ENCODE peak calls at places on chromosomes 13 and 19, in six cellular contexts. X, Q, J, P, D and V are unnamed samples.

GRCh38 chr19:36265856-36266374 is 51.0 kb downstream of the ZNF146 start:
- DNase-seq in X (no peak), Q (no peak), J (no peak), P (no peak), D (no peak), V (peak; percentile 11)

GRCh38 chr13:113166681-113167080 is 8.2 kb downstream of the PROZ start:
- DNase-seq in X (no peak), Q (no peak), J (no peak), P (no peak), D (no peak), V (no peak)

GRCh38 chr13:30731658-30732390 is 3.5 kb upstream of the ALOX5AP start:
- DNase-seq in X (no peak), Q (no peak), J (no peak), P (no peak), D (no peak), V (no peak)

GRCh38 chr19:2254052-2254872 is 2.0 kb downstream of the JSRP1 start:
- DNase-seq in X (no peak), Q (no peak), J (no peak), P (no peak), D (no peak), V (no peak)

GRCh38 chr19:33587150-33587549 is 34.6 kb upstream of the CHST8 start:
- DNase-seq in X (no peak), Q (no peak), J (no peak), P (no peak), D (no peak), V (no peak)

GRCh38 chr13:49560270-49561063 is 24.9 kb downstream of the RCBTB1 start:
- DNase-seq in X (peak; percentile 43), Q (no peak), J (no peak), P (no peak), D (peak; percentile 14), V (no peak)

GRCh38 chr13:83819611-83820010 is 62.7 kb downstream of the SLITRK1 start:
- DNase-seq in X (no peak), Q (no peak), J (no peak), P (no peak), D (no peak), V (no peak)

GRCh38 chr13:31204592-31204991 is 4.8 kb downstream of the B3GLCT start:
- DNase-seq in X (no peak), Q (no peak), J (no peak), P (no peak), D (peak; percentile 47), V (no peak)

GRCh38 chr19:38840583-38840968 is 9.0 kb upstream of the ECH1 start:
- DNase-seq in X (no peak), Q (no peak), J (no peak), P (no peak), D (no peak), V (no peak)

GRCh38 chr13:97274782-97275252 is 52.7 kb downstream of the MBNL2 start:
- DNase-seq in X (no peak), Q (no peak), J (no peak), P (no peak), D (peak; percentile 42), V (no peak)

GRCh38 chr19:50624949-50625600 is 14.6 kb downstream of the SYT3 start:
- DNase-seq in X (no peak), Q (no peak), J (no peak), P (no peak), D (no peak), V (peak; percentile 23)

GRCh38 chr13:45258339-45258685 is 57.5 kb upstream of the KCTD4 start:
- DNase-seq in X (no peak), Q (no peak), J (no peak), P (no peak), D (no peak), V (no peak)

GRCh38 chr13:114226088-114226487 is 8.6 kb upstream of the CDC16 start:
- DNase-seq in X (no peak), Q (no peak), J (no peak), P (no peak), D (no peak), V (no peak)

GRCh38 chr13:95924389-95924994 is 128.7 kb downstream of the UGGT2 start:
- DNase-seq in X (peak; percentile 47), Q (no peak), J (no peak), P (no peak), D (peak; percentile 56), V (no peak)

GRCh38 chr13:44155422-44156293 is 218.0 kb upstream of the SERP2 start:
- DNase-seq in X (no peak), Q (no peak), J (peak; percentile 40), P (no peak), D (no peak), V (no peak)

GRCh38 chr19:12821761-12822160 is 12.6 kb downstream of the RTBDN start:
- DNase-seq in X (no peak), Q (no peak), J (no peak), P (no peak), D (no peak), V (no peak)

GRCh38 chr19:10544753-10545251 is 1.1 kb downstream of the ATG4D start:
- DNase-seq in X (no peak), Q (no peak), J (no peak), P (no peak), D (no peak), V (peak; percentile 32)

GRCh38 chr19:1534972-1535371 is 11.1 kb downstream of the PLK5 start:
- DNase-seq in X (no peak), Q (no peak), J (no peak), P (no peak), D (no peak), V (no peak)

GRCh38 chr19:33194884-33195710 is 967 bp downstream of the LRP3 start:
- DNase-seq in X (no peak), Q (no peak), J (no peak), P (no peak), D (peak; percentile 14), V (no peak)

GRCh38 chr13:83211301-83211700 is 671.0 kb downstream of the SLITRK1 start:
- DNase-seq in X (no peak), Q (no peak), J (no peak), P (no peak), D (no peak), V (no peak)

GRCh38 chr19:33671211-33671610 is 49.5 kb downstream of the CHST8 start:
- DNase-seq in X (no peak), Q (no peak), J (no peak), P (no peak), D (no peak), V (no peak)

GRCh38 chr13:32115069-32115468 is 83.5 kb downstream of the FRY start:
- DNase-seq in X (no peak), Q (no peak), J (no peak), P (no peak), D (no peak), V (no peak)

GRCh38 chr19:43626838-43627237 is 7.4 kb upstream of the ZNF428 start:
- DNase-seq in X (no peak), Q (no peak), J (no peak), P (no peak), D (no peak), V (no peak)

GRCh38 chr19:43622956-43623355 is 3.5 kb upstream of the ZNF428 start:
- DNase-seq in X (no peak), Q (no peak), J (no peak), P (no peak), D (no peak), V (no peak)

GRCh38 chr19:43623889-43624670 is 4.7 kb upstream of the ZNF428 start:
- DNase-seq in X (no peak), Q (no peak), J (no peak), P (no peak), D (no peak), V (no peak)

GRCh38 chr19:43625918-43626579 is 6.6 kb upstream of the ZNF428 start:
- DNase-seq in X (no peak), Q (peak; percentile 23), J (peak; percentile 24), P (no peak), D (peak; percentile 40), V (no peak)

GRCh38 chr19:43624933-43625332 is 5.5 kb upstream of the ZNF428 start:
- DNase-seq in X (no peak), Q (peak; percentile 84), J (peak; percentile 63), P (peak; percentile 59), D (no peak), V (peak; percentile 92)
- TF ChIP-seq CTCF in X (peak; percentile 1), Q (peak; percentile 61), J (no peak), P (no peak), D (no peak), V (peak; percentile 71)

DNA sequence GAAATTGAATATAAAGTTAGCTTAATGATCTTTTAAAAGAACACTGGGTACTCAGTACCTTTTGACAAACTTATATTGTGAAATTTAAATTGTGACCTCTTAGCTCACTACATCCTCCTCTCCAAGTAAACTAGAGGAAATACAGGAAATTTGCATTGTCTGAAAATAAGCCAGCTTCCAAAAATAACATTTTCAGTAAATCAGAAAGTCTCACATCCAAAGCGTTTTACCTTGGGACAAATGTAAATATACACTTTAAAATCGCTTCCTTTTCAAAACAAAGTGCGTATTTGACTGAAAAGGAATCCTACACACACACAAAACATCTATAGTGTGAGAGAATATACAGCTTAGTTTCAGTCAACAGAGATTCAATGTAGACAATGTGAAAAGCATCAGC is 2.1 kb upstream of the EFNB2 start:
- DNase-seq in X (no peak), Q (no peak), J (no peak), P (no peak), D (no peak), V (no peak)
- TF ChIP-seq CTCF in X (no peak), Q (no peak), J (no peak), P (no peak), D (no peak), V (no peak)

DNA sequence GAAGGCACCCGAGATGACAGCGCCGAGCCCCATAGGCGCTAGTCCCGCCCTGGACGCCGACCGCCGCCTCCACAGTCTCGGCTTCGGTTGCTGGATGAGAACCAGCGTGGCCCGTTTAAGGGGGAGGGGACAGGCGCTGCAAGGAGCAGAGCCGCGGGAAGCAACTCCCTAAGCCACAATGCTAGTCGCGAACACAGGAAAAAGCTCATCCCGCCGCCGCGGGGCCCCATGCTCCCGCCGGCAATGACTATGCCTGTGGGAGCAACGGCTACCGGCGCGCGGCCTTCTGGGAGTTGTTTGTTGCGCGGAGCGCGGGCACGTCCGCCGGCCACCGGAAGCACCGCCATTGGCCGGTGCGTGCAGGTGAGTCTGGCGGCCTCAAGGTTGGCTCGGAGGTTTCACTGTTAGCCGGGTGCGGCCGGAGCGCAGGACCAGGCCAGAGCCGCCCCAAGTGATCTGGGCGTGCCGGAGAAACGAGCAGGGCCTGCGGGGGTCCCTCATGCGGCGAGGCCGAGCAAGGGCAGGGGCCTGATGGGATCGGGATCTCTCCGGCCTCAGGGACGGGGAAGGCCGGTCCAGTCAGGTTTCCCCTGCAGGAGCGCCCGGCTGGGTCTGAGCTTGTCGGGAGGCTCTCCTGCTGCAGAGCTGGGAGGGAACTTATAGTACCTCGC is at the start of gene ZNF544:
- DNase-seq in X (peak; percentile 15), Q (peak; percentile 63), J (peak; percentile 80), P (peak; percentile 66), D (peak; percentile 87), V (peak; percentile 93)
- TF ChIP-seq CTCF in X (peak; percentile 40), Q (peak; percentile 22), J (peak; percentile 25), P (no peak), D (no peak), V (no peak)

GRCh38 chr13:91579320-91579719 is 180.9 kb downstream of the GPC5 start:
- DNase-seq in X (no peak), Q (no peak), J (no peak), P (no peak), D (no peak), V (no peak)

GRCh38 chr13:91572439-91572838 is 174.0 kb downstream of the GPC5 start:
- DNase-seq in X (no peak), Q (no peak), J (no peak), P (no peak), D (no peak), V (no peak)

GRCh38 chr13:91572944-91573535 is 174.6 kb downstream of the GPC5 start:
- DNase-seq in X (no peak), Q (no peak), J (no peak), P (no peak), D (no peak), V (no peak)

GRCh38 chr13:91574756-91575155 is 176.3 kb downstream of the GPC5 start:
- DNase-seq in X (no peak), Q (no peak), J (no peak), P (no peak), D (peak; percentile 7), V (no peak)

GRCh38 chr13:91576590-91576989 is 178.2 kb downstream of the GPC5 start:
- DNase-seq in X (no peak), Q (no peak), J (no peak), P (no peak), D (no peak), V (no peak)
- TF ChIP-seq CTCF in X (no peak), Q (no peak), J (no peak), P (no peak), D (peak; percentile 41), V (peak; percentile 13)